ENCODE peak calls at places on chromosomes 11 and 22, in five cellular contexts. D is left ventricle myocardium inferior, C is lung, T is fibroblast of lung, H is thyroid gland. G is an unnamed sample.
A peak's percentile ranks its signal among the peaks of the same experiment; 100 is the strongest.

GRCh38 chr22:20664594-20664959 is 109.3 kb upstream of the SERPIND1 start:
- DNase-seq in D (no peak), C (no peak), T (no peak), H (no peak), G (no peak)

GRCh38 chr22:23305922-23306374 is 125.6 kb downstream of the BCR start:
- DNase-seq in D (peak; percentile 79), C (peak; percentile 64), T (peak; percentile 93), H (peak; percentile 40), G (peak; percentile 75)

GRCh38 chr22:21818487-21819182 is 48.8 kb downstream of the MAPK1 start:
- DNase-seq in D (no peak), C (no peak), T (no peak), H (no peak), G (no peak)

GRCh38 chr11:105734422-105734821 is 124.5 kb downstream of the GRIA4 start:
- DNase-seq in D (no peak), C (no peak), T (no peak), H (no peak), G (no peak)

GRCh38 chr11:41175304-41175972 is 284.0 kb downstream of the LRRC4C start:
- DNase-seq in D (no peak), C (no peak), T (no peak), H (no peak), G (no peak)

GRCh38 chr11:112526699-112527410 is 266.2 kb upstream of the PLET1 start:
- DNase-seq in D (no peak), C (no peak), T (no peak), H (no peak), G (no peak)

GRCh38 chr22:50112151-50113118 is 22.6 kb downstream of the MOV10L1 start:
- DNase-seq in D (no peak), C (no peak), T (peak; percentile 61), H (no peak), G (peak; percentile 77)

GRCh38 chr11:77819921-77820564 is 479 bp downstream of the RSF1 start:
- DNase-seq in D (peak; percentile 38), C (peak; percentile 44), T (peak; percentile 26), H (peak; percentile 66), G (peak; percentile 23)

GRCh38 chr11:120210651-120211521 is at the start of gene OAF:
- DNase-seq in D (peak; percentile 84), C (peak; percentile 57), T (peak; percentile 90), H (peak; percentile 69), G (peak; percentile 89)

GRCh38 chr11:304915-305833 is 2.4 kb upstream of the IFITM2 start:
- DNase-seq in D (peak; percentile 68), C (no peak), T (peak; percentile 88), H (peak; percentile 79), G (peak; percentile 81)

GRCh38 chr22:19082101-19082500 is 40.1 kb downstream of the DGCR2 start:
- DNase-seq in D (no peak), C (no peak), T (no peak), H (peak; percentile 27), G (no peak)

GRCh38 chr11:87421422-87421821 is 383.7 kb downstream of the TMEM135 start:
- DNase-seq in D (no peak), C (peak; percentile 34), T (peak; percentile 88), H (peak; percentile 15), G (peak; percentile 83)

GRCh38 chr11:82577246-82577645 is 156.4 kb downstream of the FAM181B start:
- DNase-seq in D (no peak), C (no peak), T (no peak), H (no peak), G (no peak)

GRCh38 chr11:61338783-61339489 is 5.9 kb downstream of the TKFC start:
- DNase-seq in D (no peak), C (no peak), T (no peak), H (no peak), G (no peak)

GRCh38 chr22:24141586-24141985 is 39.7 kb upstream of the SUSD2 start:
- DNase-seq in D (no peak), C (no peak), T (peak; percentile 30), H (no peak), G (peak; percentile 9)

GRCh38 chr22:41140365-41140957 is 48.1 kb downstream of the EP300 start:
- DNase-seq in D (no peak), C (peak; percentile 41), T (no peak), H (peak; percentile 95), G (no peak)

GRCh38 chr11:132874638-132875037 is 657.7 kb downstream of the OPCML start:
- DNase-seq in D (no peak), C (no peak), T (peak; percentile 84), H (no peak), G (peak; percentile 88)

GRCh38 chr11:78419327-78419726 is 1.7 kb upstream of the GAB2 start:
- DNase-seq in D (peak; percentile 29), C (peak; percentile 56), T (peak; percentile 99), H (peak; percentile 35), G (peak; percentile 92)

GRCh38 chr11:104594228-104594958 is 303.9 kb downstream of the CASP12 start:
- DNase-seq in D (no peak), C (no peak), T (no peak), H (no peak), G (peak; percentile 49)

GRCh38 chr22:31569126-31569525 is 72.8 kb downstream of the SFI1 start:
- DNase-seq in D (no peak), C (no peak), T (no peak), H (no peak), G (no peak)

GRCh38 chr11:117908261-117908895 is 20.8 kb downstream of the TMPRSS13 start:
- DNase-seq in D (no peak), C (no peak), T (no peak), H (no peak), G (no peak)

GRCh38 chr22:45946805-45947600 is 30.0 kb downstream of the WNT7B start:
- DNase-seq in D (no peak), C (no peak), T (no peak), H (peak; percentile 40), G (no peak)

GRCh38 chr11:73997120-73997772 is 11.6 kb downstream of the UCP3 start:
- DNase-seq in D (no peak), C (no peak), T (no peak), H (no peak), G (no peak)

GRCh38 chr22:25420471-25420924 is 144.0 kb upstream of the GRK3 start:
- DNase-seq in D (no peak), C (no peak), T (no peak), H (no peak), G (no peak)
- H3K4me3 ChIP-seq in D (peak overlapping the region; percentile 62), C (no peak overlapping the region), T (no peak overlapping the region), H (no peak overlapping the region), G (no peak overlapping the region)

GRCh38 chr22:34971456-34971855 is 94.5 kb upstream of the ISX start:
- DNase-seq in D (no peak), C (no peak), T (no peak), H (no peak), G (no peak)

GRCh38 chr22:34972498-34972897 is 93.5 kb upstream of the ISX start:
- DNase-seq in D (no peak), C (no peak), T (no peak), H (no peak), G (no peak)

DNA sequence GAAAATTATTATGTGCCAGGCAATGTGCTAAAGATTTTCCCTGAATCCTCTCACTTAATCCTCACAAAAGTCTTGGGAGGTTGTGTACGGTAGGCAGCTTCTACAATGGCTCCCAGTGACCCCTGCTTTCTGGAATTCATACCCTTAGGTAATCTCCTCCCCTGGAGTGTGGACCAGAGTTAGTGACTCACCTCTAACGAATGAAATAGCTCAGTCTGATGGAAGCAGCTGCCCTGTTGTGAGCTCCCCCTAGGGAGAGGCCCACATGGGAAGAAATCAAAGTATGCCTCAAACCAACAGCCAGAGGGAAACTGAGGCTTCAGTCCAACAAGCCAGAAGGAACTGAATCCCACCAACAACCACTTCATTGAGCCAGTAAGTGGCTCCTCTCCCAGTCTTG is 99.0 kb upstream of the ISX start:
- DNase-seq in D (no peak), C (no peak), T (no peak), H (no peak), G (no peak)
- TF ChIP-seq CTCF in D (no peak), C (no peak), T (no peak), H (no peak), G (no peak)

GRCh38 chr11:59766542-59766941 is 11.4 kb downstream of the STX3 start:
- DNase-seq in D (no peak), C (no peak), T (no peak), H (no peak), G (no peak)

GRCh38 chr11:59769086-59769485 is 13.9 kb downstream of the STX3 start:
- DNase-seq in D (no peak), C (no peak), T (no peak), H (no peak), G (no peak)

GRCh38 chr11:59765068-59765770 is 10.0 kb downstream of the STX3 start:
- DNase-seq in D (no peak), C (no peak), T (no peak), H (no peak), G (no peak)

GRCh38 chr11:59769828-59770227 is 14.7 kb downstream of the STX3 start:
- DNase-seq in D (no peak), C (no peak), T (no peak), H (no peak), G (no peak)

DNA sequence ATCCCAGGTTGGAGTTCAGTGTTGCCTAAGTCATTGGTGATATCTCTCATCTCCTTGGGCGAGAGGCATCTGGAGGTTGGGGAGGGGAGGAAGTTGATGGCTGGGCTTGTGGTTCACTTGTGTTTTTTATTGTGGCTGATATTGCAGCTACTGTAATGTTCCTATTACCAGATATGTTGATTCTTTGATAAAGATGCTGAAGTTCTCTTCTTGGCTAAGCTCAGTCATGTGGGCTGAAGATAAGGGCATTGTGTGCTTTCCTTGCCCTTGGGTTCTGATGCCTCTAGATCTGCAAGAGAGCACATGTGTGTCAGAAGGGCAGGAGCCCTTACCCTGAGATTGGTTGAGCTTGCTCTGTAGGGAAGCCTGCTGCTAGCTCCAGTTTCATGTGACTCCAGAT is 12.0 kb downstream of the STX3 start:
- DNase-seq in D (no peak), C (no peak), T (no peak), H (no peak), G (no peak)
- H3K4me3 ChIP-seq in D (no peak overlapping the region), C (no peak overlapping the region), T (no peak overlapping the region), H (no peak overlapping the region), G (no peak overlapping the region)

GRCh38 chr11:110447897-110448522 is 18.3 kb downstream of the FDX1 start:
- DNase-seq in D (no peak), C (no peak), T (peak; percentile 30), H (no peak), G (no peak)
- TF ChIP-seq CTCF in D (peak; percentile 45), C (peak; percentile 12), T (no peak), H (peak; percentile 28), G (peak; percentile 47)

DNA sequence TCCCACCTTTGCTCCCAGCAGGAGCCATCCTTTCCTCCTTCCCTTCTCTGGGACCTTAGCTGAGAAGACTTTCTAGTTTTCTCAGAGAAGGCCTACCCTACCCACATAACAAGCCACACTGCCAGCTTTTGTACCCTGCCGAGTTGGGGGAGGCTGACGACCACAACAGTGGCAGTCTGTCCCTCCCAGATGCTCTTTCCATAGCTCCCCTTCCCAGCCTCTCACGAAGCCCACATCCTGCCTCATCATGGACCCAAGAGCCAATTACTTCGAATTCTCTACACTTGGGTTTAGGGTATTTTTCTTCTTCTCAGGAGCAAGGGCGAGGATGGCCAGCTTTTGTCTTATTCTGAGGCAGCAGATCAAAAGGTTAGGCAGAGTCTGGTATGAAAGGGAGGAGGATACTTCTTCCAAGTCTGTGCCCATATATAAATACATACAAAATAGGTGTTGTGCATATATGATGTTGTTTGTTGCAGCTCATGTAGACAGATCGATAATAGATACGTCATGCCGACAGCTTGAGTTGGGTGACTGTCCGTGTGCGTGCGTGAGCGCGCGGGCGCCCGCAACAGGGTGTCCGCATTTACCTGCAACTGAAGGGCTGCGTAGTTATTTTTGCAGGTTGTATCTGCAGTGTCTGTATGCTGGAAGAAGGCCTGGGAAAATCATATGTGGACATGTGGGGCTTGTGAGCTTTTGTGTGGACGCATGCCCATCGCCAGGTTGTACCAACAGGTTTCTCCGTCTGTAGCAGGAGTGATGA is 846 bp upstream of the NRGN start:
- DNase-seq in D (no peak), C (no peak), T (no peak), H (no peak), G (no peak)
- H3K4me3 ChIP-seq in D (peak overlapping the region; percentile 76), C (no peak overlapping the region), T (peak overlapping the region; percentile 53), H (no peak overlapping the region), G (peak overlapping the region; percentile 52)